ENCODE peak calls at places on chromosomes 2 and 18, in eight cellular contexts. N is fibroblast of villous mesenchyme, J is mesothelial cell of epicardium, Z is psoas muscle, R is neural crest cell, B is tibial artery, W is GM12865, D is A549. O is an unnamed sample.

GRCh38 chr2:218959761-218960195 is 312 bp downstream of the CDK5R2 start:
- DNase-seq in B (no peak), J (no peak), Z (no peak), R (no peak), N (no peak), W (no peak), D (no peak), O (no peak)

GRCh38 chr2:166560022-166560421 is 66.0 kb upstream of the SCN7A start:
- DNase-seq in Z (no peak), R (no peak), J (no peak), W (no peak), N (no peak), B (no peak), D (no peak), O (no peak)

GRCh38 chr2:170177950-170178781 is at the start of gene MYO3B:
- DNase-seq in Z (no peak), W (peak), J (no peak), B (no peak), D (no peak), R (no peak), N (peak), O (no peak)

GRCh38 chr2:239473211-239473805 is 72.5 kb upstream of the HDAC4 start:
- DNase-seq in W (no peak), B (no peak), Z (no peak), N (no peak), D (no peak), R (no peak), J (no peak), O (no peak)

GRCh38 chr2:190837417-190837816 is 43.2 kb upstream of the GLS start:
- DNase-seq in N (peak), R (no peak), J (no peak), D (peak), B (no peak), W (no peak), Z (no peak), O (no peak)

GRCh38 chr2:15561574-15562344 is 625 bp upstream of the NBAS start:
- DNase-seq in D (peak), N (peak), J (peak), R (peak), Z (no peak), B (no peak), W (peak), O (no peak)

GRCh38 chr2:171147081-171147480 is 13.6 kb downstream of the TLK1 start:
- DNase-seq in R (no peak), W (no peak), N (no peak), Z (no peak), B (no peak), D (no peak), J (no peak), O (no peak)

GRCh38 chr2:106193491-106193976 is 567 bp downstream of the UXS1 start:
- DNase-seq in R (peak), D (no peak), J (peak), Z (peak), N (no peak), B (no peak), W (peak), O (no peak)

GRCh38 chr2:146701183-146701582 is 1143.6 kb upstream of the ACVR2A start:
- DNase-seq in J (no peak), D (peak), Z (no peak), B (no peak), W (peak), R (no peak), N (peak), O (no peak)

GRCh38 chr2:179751184-179751809 is 110.1 kb downstream of the ZNF385B start:
- DNase-seq in B (no peak), N (peak), Z (no peak), D (peak), J (no peak), R (no peak), W (peak), O (no peak)

GRCh38 chr18:10270160-10270571 is 184.3 kb upstream of the APCDD1 start:
- DNase-seq in B (peak), D (no peak), R (no peak), N (peak), W (no peak), Z (no peak), J (no peak), O (no peak)

GRCh38 chr2:237533668-237534138 is 32.7 kb upstream of the PRLH start:
- DNase-seq in B (no peak), Z (no peak), R (no peak), W (peak), N (no peak), J (no peak), D (no peak), O (no peak)

GRCh38 chr2:238277695-238278094 is 10.7 kb downstream of the PER2 start:
- DNase-seq in Z (peak), N (no peak), B (no peak), J (no peak), R (no peak), W (no peak), D (peak), O (no peak)

GRCh38 chr2:36450466-36451196 is 95.1 kb downstream of the CRIM1 start:
- DNase-seq in B (no peak), R (no peak), D (no peak), J (no peak), W (no peak), Z (no peak), N (peak), O (no peak)

GRCh38 chr18:647304-647703 is 10.1 kb upstream of the TYMS start:
- DNase-seq in W (no peak), N (no peak), R (no peak), D (no peak), Z (no peak), J (no peak), B (no peak), O (no peak)

GRCh38 chr2:240599141-240599583 is 12.6 kb downstream of the CAPN10 start:
- DNase-seq in B (no peak), W (no peak), N (no peak), R (no peak), D (no peak), J (no peak), Z (peak), O (no peak)

GRCh38 chr2:171957061-171957460 is 34.8 kb downstream of the HAT1 start:
- DNase-seq in Z (no peak), N (peak), R (no peak), D (peak), B (no peak), J (no peak), W (no peak), O (no peak)

GRCh38 chr2:111905990-111906735 is 7.8 kb downstream of the MERTK start:
- DNase-seq in Z (no peak), J (no peak), D (no peak), N (peak), W (peak), R (no peak), B (no peak), O (no peak)

GRCh38 chr2:127479219-127479825 is 47.0 kb downstream of the IWS1 start:
- DNase-seq in Z (no peak), W (peak), R (no peak), B (no peak), D (peak), N (peak), J (no peak), O (no peak)

GRCh38 chr2:60954139-60954538 is 63.4 kb upstream of the PEX13 start:
- DNase-seq in W (no peak), N (no peak), R (no peak), D (no peak), J (no peak), Z (no peak), B (no peak), O (no peak)

GRCh38 chr18:63178526-63178880 is 141.1 kb downstream of the BCL2 start:
- DNase-seq in B (peak), N (peak), J (no peak), R (no peak), W (peak), D (no peak), Z (peak), O (no peak)

GRCh38 chr18:48265328-48265727 is 143.9 kb downstream of the ZBTB7C start:
- DNase-seq in J (no peak), W (no peak), D (no peak), R (no peak), B (no peak), Z (no peak), N (no peak), O (no peak)

GRCh38 chr2:108922141-108922915 is 66.7 kb downstream of the EDAR start:
- DNase-seq in J (no peak), W (no peak), B (no peak), Z (no peak), N (no peak), R (no peak), D (no peak), O (no peak)

GRCh38 chr2:131673400-131674173 is 145.9 kb downstream of the CCDC74A start:
- DNase-seq in Z (peak), D (peak), W (peak), N (peak), B (peak), J (peak), R (peak), O (peak)

GRCh38 chr2:16765356-16765755 is 99.7 kb upstream of the CYRIA start:
- DNase-seq in J (no peak), N (no peak), W (no peak), Z (no peak), B (no peak), D (no peak), R (no peak), O (no peak)

GRCh38 chr2:178287652-178288344 is 93.5 kb downstream of the OSBPL6 start:
- DNase-seq in N (no peak), B (no peak), R (no peak), J (no peak), W (no peak), Z (no peak), D (no peak), O (no peak)

GRCh38 chr2:240687741-240688562 is 3.7 kb upstream of the AQP12A start:
- DNase-seq in D (no peak), W (no peak), J (peak), N (no peak), B (no peak), R (no peak), Z (peak), O (no peak)

GRCh38 chr2:121002597-121002996 is 266.9 kb downstream of the GLI2 start:
- DNase-seq in R (no peak), D (no peak), B (no peak), Z (no peak), W (no peak), N (no peak), J (no peak), O (no peak)

GRCh38 chr2:157722580-157723234 is 94.0 kb upstream of the ACVR1C start:
- DNase-seq in J (no peak), N (peak), D (peak), B (no peak), R (no peak), W (no peak), Z (no peak), O (no peak)

GRCh38 chr2:150144546-150145305 is 342.7 kb downstream of the RND3 start:
- DNase-seq in J (no peak), D (no peak), N (no peak), W (no peak), Z (no peak), R (no peak), B (no peak), O (no peak)

GRCh38 chr2:8223731-8224678 is 457.9 kb upstream of the ID2 start:
- DNase-seq in J (no peak), B (no peak), Z (no peak), W (no peak), N (no peak), R (no peak), D (no peak), O (no peak)

GRCh38 chr18:13145636-13146190 is 72.8 kb upstream of the LDLRAD4 start:
- DNase-seq in Z (no peak), W (no peak), J (no peak), N (no peak), R (no peak), B (no peak), D (no peak), O (no peak)

GRCh38 chr18:26549486-26550435 is 1.4 kb upstream of the KCTD1 start:
- DNase-seq in B (peak), N (peak), W (peak), Z (peak), D (peak), J (peak), R (peak), O (peak)

GRCh38 chr2:112156152-112156986 is 18.2 kb downstream of the FBLN7 start:
- DNase-seq in B (no peak), N (peak), D (no peak), W (no peak), R (no peak), J (no peak), Z (no peak), O (no peak)

GRCh38 chr2:150438654-150439053 is 48.8 kb downstream of the RND3 start:
- DNase-seq in W (no peak), R (no peak), D (no peak), B (no peak), Z (no peak), N (no peak), J (no peak), O (no peak)

GRCh38 chr2:26568076-26568890 is 72.9 kb downstream of the CIB4 start:
- DNase-seq in D (no peak), J (no peak), W (no peak), N (no peak), R (no peak), Z (no peak), B (no peak), O (no peak)

GRCh38 chr18:44781890-44782289 is 101.2 kb downstream of the SETBP1 start:
- DNase-seq in D (no peak), B (no peak), Z (no peak), N (peak), J (no peak), R (no peak), W (no peak), O (no peak)

GRCh38 chr18:5585653-5586052 is 41.9 kb upstream of the EPB41L3 start:
- DNase-seq in D (no peak), W (no peak), B (no peak), R (no peak), J (no peak), Z (no peak), N (no peak), O (no peak)

GRCh38 chr2:140997997-140998396 is 1132.8 kb downstream of the LRP1B start:
- DNase-seq in Z (no peak), D (no peak), B (no peak), J (no peak), W (no peak), R (no peak), N (no peak), O (no peak)

GRCh38 chr18:8722946-8723477 is 17.7 kb downstream of the MTCL1 start:
- DNase-seq in B (no peak), R (no peak), Z (no peak), J (no peak), D (no peak), W (no peak), N (no peak), O (no peak)
- TF ChIP-seq CTCF in B (no peak), R (no peak), Z (no peak), J (no peak), D (no peak), W (no peak), N (no peak), O (no peak)

GRCh38 chr2:189595412-189595811 is 14.8 kb upstream of the SLC40A1 start:
- DNase-seq in J (no peak), D (no peak), B (no peak), Z (no peak), R (no peak), N (no peak), W (no peak), O (no peak)

GRCh38 chr2:189587771-189588170 is 7.2 kb upstream of the SLC40A1 start:
- DNase-seq in J (no peak), Z (no peak), R (no peak), D (no peak), N (no peak), W (no peak), B (no peak), O (no peak)

GRCh38 chr2:189594305-189594704 is 13.7 kb upstream of the SLC40A1 start:
- DNase-seq in J (no peak), N (no peak), W (peak), Z (no peak), D (no peak), R (no peak), B (no peak), O (no peak)

GRCh38 chr2:189593115-189593514 is 12.5 kb upstream of the SLC40A1 start:
- DNase-seq in W (no peak), R (no peak), Z (no peak), D (no peak), J (no peak), N (no peak), B (no peak), O (no peak)

DNA sequence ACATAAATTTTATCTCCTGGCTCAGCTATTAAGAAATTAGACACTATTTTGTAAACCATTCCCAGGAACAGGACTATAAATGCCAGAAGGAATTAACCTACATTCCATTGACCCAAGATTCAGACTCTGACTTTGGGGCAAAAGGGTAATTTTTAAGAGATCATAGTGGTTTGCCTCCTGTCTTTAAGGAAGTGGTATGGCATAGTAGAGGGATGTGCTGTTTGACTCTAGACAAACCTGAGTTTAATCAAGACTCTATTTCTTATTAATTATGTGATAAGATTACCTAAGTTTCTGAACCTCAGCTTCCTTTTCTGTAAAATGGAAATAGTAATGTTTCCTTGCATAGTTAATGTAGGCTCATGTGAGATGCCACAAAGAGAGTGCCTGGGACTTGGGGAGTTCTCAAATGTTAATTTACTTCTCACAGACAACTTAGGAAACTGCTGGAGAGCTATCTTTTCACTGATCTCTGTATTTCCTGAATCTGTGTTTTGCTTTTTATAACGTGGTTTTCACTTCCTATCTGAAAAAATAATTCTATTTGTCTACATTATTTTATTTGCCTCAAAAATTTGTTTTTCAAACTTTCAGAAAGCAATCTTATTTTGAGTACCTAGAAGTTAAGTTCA is 11.9 kb upstream of the SLC40A1 start:
- DNase-seq in N (no peak), W (no peak), D (no peak), B (no peak), J (no peak), Z (no peak), R (no peak), O (no peak)
- TF ChIP-seq CTCF in N (peak), W (no peak), D (no peak), B (no peak), J (no peak), Z (no peak), R (no peak), O (no peak)

GRCh38 chr18:3367491-3368091 is 82.4 kb upstream of the TGIF1 start:
- DNase-seq in B (no peak), Z (no peak), N (peak), D (no peak), R (no peak), J (no peak), W (no peak), O (no peak)
- TF ChIP-seq CTCF in B (no peak), Z (no peak), N (peak), D (no peak), R (no peak), J (no peak), W (no peak), O (no peak)

DNA sequence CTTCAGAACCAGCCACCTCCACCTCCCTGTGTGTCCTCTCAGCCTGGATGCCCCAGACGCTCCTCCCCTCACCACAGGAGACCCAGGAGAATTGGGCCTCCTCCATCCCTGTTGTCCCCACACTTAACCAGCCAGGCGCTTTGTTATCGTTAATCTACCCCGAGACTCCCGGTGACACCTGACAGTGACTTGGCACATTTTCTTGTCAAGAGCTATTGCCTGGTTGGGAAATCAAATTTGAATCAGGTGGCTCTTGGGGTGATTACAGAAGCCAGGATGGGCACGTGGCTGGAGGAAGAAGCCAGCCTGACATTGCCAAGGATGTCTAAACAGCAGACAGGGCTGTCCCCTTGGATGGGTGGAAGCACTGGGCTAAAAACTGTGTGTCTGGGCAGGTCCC is 157.1 kb upstream of the CAPN13 start:
- DNase-seq in N (no peak), D (no peak), J (no peak), W (no peak), R (no peak), B (no peak), Z (no peak), O (no peak)
- TF ChIP-seq CTCF in N (no peak), D (no peak), J (no peak), W (no peak), R (no peak), B (no peak), Z (no peak), O (no peak)

GRCh38 chr2:211498551-211499205 is 942.3 kb downstream of the CPS1 start:
- DNase-seq in J (no peak), D (no peak), R (no peak), N (no peak), W (no peak), Z (no peak), B (no peak), O (no peak)

GRCh38 chr2:211503198-211503597 is 946.8 kb downstream of the CPS1 start:
- DNase-seq in B (no peak), J (no peak), R (no peak), Z (no peak), D (no peak), N (no peak), W (no peak), O (no peak)

GRCh38 chr2:211503856-211504255 is 947.5 kb downstream of the CPS1 start:
- DNase-seq in W (peak), J (no peak), B (no peak), D (peak), N (no peak), R (no peak), Z (no peak), O (no peak)
- TF ChIP-seq CTCF in W (peak), J (peak), B (no peak), D (no peak), N (no peak), R (peak), Z (no peak), O (no peak)